ENCODE peak calls at places on chromosome 16, in eight cellular contexts. K is neural progenitor cell, G is PC-3, Z is mammary epithelial cell, Y is PC-9, R is fibroblast of lung, W is K562, M is DND-41. V is an unnamed sample.

GRCh38 chr16:28616636-28617035 is 6.8 kb upstream of the SULT1A1 start:
- DNase-seq in Y (peak), K (no peak), M (no peak), W (no peak), Z (no peak), G (no peak), R (no peak), V (no peak)

GRCh38 chr16:70684146-70685060 is 1.4 kb downstream of the MTSS2 start:
- DNase-seq in R (no peak), M (no peak), G (no peak), Y (no peak), Z (no peak), W (no peak), K (no peak), V (peak)

GRCh38 chr16:1010815-1011214 is 29.2 kb downstream of the SOX8 start:
- DNase-seq in Y (no peak), R (no peak), Z (no peak), M (no peak), K (no peak), W (no peak), G (no peak), V (no peak)

GRCh38 chr16:28061702-28062101 is 1.8 kb downstream of the GSG1L start:
- DNase-seq in M (no peak), Z (no peak), W (no peak), G (no peak), K (no peak), R (no peak), Y (no peak), V (no peak)

GRCh38 chr16:27729516-27730304 is 179.8 kb downstream of the KATNIP start:
- DNase-seq in Z (no peak), Y (no peak), K (no peak), G (no peak), W (no peak), M (no peak), R (peak), V (no peak)

GRCh38 chr16:69309316-69309715 is 1.8 kb upstream of the VPS4A start:
- DNase-seq in Z (peak), G (no peak), K (no peak), M (no peak), Y (no peak), R (peak), W (no peak), V (peak)

GRCh38 chr16:81896902-81897301 is 114.4 kb downstream of the SDR42E1 start:
- DNase-seq in W (no peak), G (peak), Y (no peak), R (no peak), K (no peak), Z (no peak), M (no peak), V (no peak)

GRCh38 chr16:87499189-87499486 is 6.3 kb upstream of the ZCCHC14 start:
- DNase-seq in W (no peak), G (peak), R (peak), K (no peak), M (no peak), Z (peak), Y (peak), V (peak)

GRCh38 chr16:17470871-17471744 is at the start of gene XYLT1:
- DNase-seq in W (no peak), M (peak), G (peak), Z (peak), K (peak), Y (no peak), R (peak), V (peak)

GRCh38 chr16:46932802-46933201 is 40.7 kb downstream of the DNAJA2 start:
- DNase-seq in W (peak), Z (no peak), R (no peak), K (no peak), Y (no peak), M (no peak), G (no peak), V (no peak)

GRCh38 chr16:8966781-8967436 is 3.2 kb upstream of the USP7 start:
- DNase-seq in R (no peak), Z (no peak), Y (no peak), K (no peak), G (no peak), M (no peak), W (no peak), V (no peak)

GRCh38 chr16:74877706-74878105 is 103.1 kb upstream of the FA2H start:
- DNase-seq in W (no peak), R (no peak), Z (no peak), M (no peak), K (no peak), G (no peak), Y (no peak), V (no peak)

GRCh38 chr16:569445-570254 is at the start of gene PIGQ:
- DNase-seq in W (peak), G (peak), R (peak), M (peak), Z (peak), Y (no peak), K (peak), V (peak)

GRCh38 chr16:29784901-29785500 is 5.5 kb upstream of the KIF22 start:
- DNase-seq in K (peak), G (no peak), R (peak), Y (no peak), Z (peak), W (peak), M (no peak), V (peak)

GRCh38 chr16:87496101-87496801 is 3.4 kb upstream of the ZCCHC14 start:
- DNase-seq in G (no peak), W (no peak), Z (no peak), K (no peak), M (no peak), Y (no peak), R (no peak), V (no peak)

GRCh38 chr16:75244225-75244792 is 7.1 kb downstream of the BCAR1 start:
- DNase-seq in G (peak), Y (peak), Z (no peak), K (no peak), W (no peak), R (peak), M (no peak), V (peak)

GRCh38 chr16:54927125-54928015 is 3.3 kb upstream of the IRX5 start:
- DNase-seq in K (no peak), Z (peak), Y (peak), R (peak), W (peak), G (no peak), M (no peak), V (no peak)
- TF ChIP-seq EZH2 in K (no peak), Z (no peak), Y (no peak), R (no peak), W (no peak), G (no peak), M (no peak), V (no peak)

GRCh38 chr16:11639925-11640899 is 28.0 kb upstream of the SNN start:
- DNase-seq in K (peak), R (peak), Z (peak), G (peak), W (peak), M (no peak), Y (peak), V (peak)
- H3K4me3 ChIP-seq in K (no peak), R (no peak), Z (no peak), G (no peak), W (no peak), M (no peak), Y (peak), V (peak)

GRCh38 chr16:4180511-4180910 is 61.4 kb downstream of the SRL start:
- DNase-seq in M (no peak), Z (no peak), G (no peak), Y (no peak), R (no peak), K (no peak), W (no peak), V (no peak)

GRCh38 chr16:4183258-4184037 is 58.4 kb downstream of the SRL start:
- DNase-seq in W (peak), R (peak), M (no peak), K (peak), G (peak), Y (peak), Z (peak), V (peak)

GRCh38 chr16:4182581-4183257 is 59.2 kb downstream of the SRL start:
- DNase-seq in W (no peak), Z (no peak), Y (no peak), K (no peak), M (no peak), G (no peak), R (no peak), V (no peak)

GRCh38 chr16:4179763-4180260 is 62.1 kb downstream of the SRL start:
- DNase-seq in M (no peak), W (no peak), Y (no peak), R (no peak), Z (no peak), G (no peak), K (no peak), V (no peak)

GRCh38 chr16:4184038-4184702 is 57.7 kb downstream of the SRL start:
- DNase-seq in W (no peak), M (no peak), Y (no peak), K (peak), G (no peak), R (no peak), Z (no peak), V (no peak)
- TF ChIP-seq EZH2 in W (no peak), M (no peak), Y (no peak), K (no peak), G (no peak), R (no peak), Z (no peak), V (no peak)

GRCh38 chr16:53068423-53068833 is 13.6 kb downstream of the CHD9 start:
- DNase-seq in G (no peak), M (no peak), K (no peak), W (no peak), Y (no peak), Z (peak), R (no peak), V (no peak)
- H3K4me3 ChIP-seq in G (no peak), M (no peak), K (no peak), W (no peak), Y (no peak), Z (no peak), R (no peak), V (no peak)

DNA sequence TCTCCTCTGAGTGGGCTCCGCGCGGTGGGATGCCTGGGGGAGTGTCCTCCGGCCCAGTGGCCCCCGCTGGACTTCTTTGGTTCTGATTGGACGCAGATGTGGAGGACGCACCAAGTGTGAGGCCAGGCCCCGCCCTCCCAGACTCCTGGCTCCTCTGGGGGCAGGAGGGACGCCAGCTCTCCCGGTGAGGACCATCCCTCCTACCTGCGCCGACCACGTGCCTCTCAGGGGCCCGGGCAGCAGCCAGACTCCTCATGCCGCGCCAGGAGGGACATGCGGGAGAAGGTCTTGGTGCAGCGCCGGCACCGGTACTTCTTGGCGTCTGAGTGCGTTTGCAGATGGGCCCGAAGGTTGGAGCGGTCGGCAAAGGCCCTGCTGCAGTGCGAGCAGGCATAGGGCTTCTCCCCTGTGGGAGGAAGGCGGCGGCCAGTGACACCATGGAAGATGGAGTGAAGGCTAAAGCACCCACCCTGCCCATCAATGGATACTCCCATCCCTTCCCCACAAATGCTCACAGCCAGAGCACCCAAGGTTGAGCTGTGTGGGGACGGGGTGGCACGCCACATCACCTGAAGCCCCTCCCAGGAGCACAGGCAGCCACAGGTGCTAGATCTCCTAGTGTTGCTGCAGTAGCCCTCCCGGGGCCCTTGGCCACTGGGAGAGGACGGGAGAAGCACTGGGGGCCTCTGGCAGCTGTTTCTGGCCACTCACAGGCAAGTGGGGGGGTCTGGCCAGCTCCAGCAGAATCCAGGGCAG is 7.9 kb downstream of the SNAI3 start:
- DNase-seq in R (no peak), K (no peak), W (no peak), Y (no peak), G (no peak), M (no peak), Z (no peak), V (no peak)
- TF ChIP-seq EZH2 in R (no peak), K (no peak), W (no peak), Y (no peak), G (no peak), M (no peak), Z (no peak), V (no peak)